ENCODE peak calls at places on chromosomes 1 and 21, in ten cellular contexts. E is HTR-8/SVneo; W is ecto neural progenitor cell; S is effector CD4-positive, alpha-beta T cell; V is T follicular helper cell; L is ELR; I is NCI-H2029 treated with DMSO at 0.1 percent for 48 hours; T is DMS153; J is cardiac muscle cell; U is stimulated activated CD4-positive, alpha-beta T cell treated with anti-CD3 and anti-CD28 coated beads, TNF-alpha, amount 100 ng/mL, for 1 hour. A is an unnamed sample.

GRCh38 chr1:78678324-78678723 is 28.7 kb downstream of the IFI44 start:
- DNase-seq in E (no peak), S (no peak), L (no peak), W (no peak), J (no peak), T (no peak), U (no peak), V (no peak), I (no peak), A (no peak)

GRCh38 chr1:155064109-155064812 is 721 bp downstream of the EFNA4 start:
- DNase-seq in J (peak), S (no peak), U (no peak), I (no peak), T (peak), W (no peak), E (no peak), L (peak), V (no peak), A (no peak)

GRCh38 chr1:208309771-208310170 is 65.6 kb upstream of the PLXNA2 start:
- DNase-seq in V (no peak), W (no peak), J (no peak), I (no peak), U (no peak), T (no peak), S (no peak), L (no peak), E (no peak), A (no peak)

GRCh38 chr1:157390646-157391045 is 161.7 kb downstream of the FCRL5 start:
- DNase-seq in I (no peak), W (no peak), S (no peak), E (peak), L (peak), T (no peak), V (no peak), U (no peak), J (no peak), A (no peak)

GRCh38 chr1:21641537-21641936 is 27.6 kb downstream of the RAP1GAP start:
- DNase-seq in V (no peak), J (no peak), W (no peak), U (no peak), E (no peak), I (no peak), L (no peak), T (no peak), S (no peak), A (no peak)

GRCh38 chr1:28581531-28582247 is 10.4 kb upstream of the RAB42 start:
- DNase-seq in T (peak), S (peak), E (peak), J (peak), W (peak), L (peak), V (peak), U (peak), I (peak), A (peak)

GRCh38 chr1:30928171-30928570 is 19.6 kb upstream of the SDC3 start:
- DNase-seq in V (no peak), E (no peak), L (no peak), S (no peak), I (no peak), J (no peak), W (no peak), U (no peak), T (no peak), A (no peak)

GRCh38 chr1:59422921-59423575 is 126.2 kb downstream of the FGGY start:
- DNase-seq in W (no peak), T (no peak), J (peak), S (no peak), U (no peak), E (no peak), V (no peak), L (no peak), I (peak), A (no peak)

GRCh38 chr1:202708456-202709275 is 1.6 kb downstream of the SYT2 start:
- DNase-seq in V (no peak), E (no peak), J (no peak), W (no peak), S (no peak), U (no peak), I (no peak), T (no peak), L (no peak), A (no peak)

GRCh38 chr1:41689596-41689995 is 205.1 kb upstream of the EDN2 start:
- DNase-seq in S (no peak), U (no peak), L (no peak), W (no peak), T (no peak), V (no peak), I (no peak), J (no peak), E (no peak), A (no peak)

GRCh38 chr1:185156321-185156853 is 366 bp downstream of the TRMT1L start:
- DNase-seq in S (no peak), J (no peak), E (peak), V (no peak), W (no peak), I (no peak), U (no peak), T (no peak), L (peak), A (no peak)

GRCh38 chr21:38771536-38771935 is 34.2 kb upstream of the ETS2 start:
- DNase-seq in S (no peak), V (no peak), I (no peak), L (no peak), E (no peak), J (no peak), W (no peak), U (no peak), T (no peak), A (no peak)

A was measured in B cell.